ENCODE peak calls at places on chromosome 2, in eight cellular contexts. O is activated CD4-positive, CD25-positive, alpha-beta regulatory T cell; S is mammary epithelial cell; E is HTR-8/SVneo; T is activated gamma-delta T cell treated with anti-CD3 and anti-CD28 coated beads, Interleukin-2, amount 50 U/mL, for 16 hours; X is substantia nigra; C is C1 segment of cervical spinal cord; A is psoas muscle. W is an unnamed sample.

GRCh38 chr2:40511661-40512213 is 59.8 kb upstream of the SLC8A1 start:
- DNase-seq in O (no peak), S (peak), E (peak), T (no peak), X (no peak), C (no peak), A (peak), W (no peak)

GRCh38 chr2:96325038-96325883 is at the start of gene ITPRIPL1:
- DNase-seq in O (no peak), S (no peak), E (peak), T (no peak), X (no peak), C (peak), A (no peak), W (no peak)

GRCh38 chr2:98777076-98777475 is 46.1 kb upstream of the MGAT4A start:
- DNase-seq in O (no peak), S (no peak), E (no peak), T (no peak), X (no peak), C (no peak), A (no peak), W (no peak)

GRCh38 chr2:235937092-235937491 is 231.1 kb downstream of the GBX2 start:
- DNase-seq in O (no peak), S (no peak), E (no peak), T (no peak), X (no peak), C (no peak), A (no peak), W (no peak)

GRCh38 chr2:107064750-107065149 is 178.8 kb upstream of the ST6GAL2 start:
- DNase-seq in O (no peak), S (no peak), E (no peak), T (no peak), X (no peak), C (no peak), A (no peak), W (no peak)

GRCh38 chr2:236449167-236449586 is 120.4 kb upstream of the ACKR3 start:
- DNase-seq in O (no peak), S (peak), E (no peak), T (no peak), X (no peak), C (peak), A (no peak), W (no peak)

GRCh38 chr2:74617123-74617522 is 31.0 kb downstream of the M1AP start:
- DNase-seq in O (no peak), S (peak), E (no peak), T (no peak), X (no peak), C (no peak), A (no peak), W (no peak)

GRCh38 chr2:16650287-16651249 is 15.1 kb downstream of the CYRIA start:
- DNase-seq in O (no peak), S (peak), E (no peak), T (no peak), X (no peak), C (no peak), A (no peak), W (no peak)

GRCh38 chr2:202154613-202155281 is 81.7 kb downstream of the KIAA2012 start:
- DNase-seq in O (no peak), S (no peak), E (no peak), T (no peak), X (no peak), C (no peak), A (no peak), W (no peak)

GRCh38 chr2:118913131-118913804 is 28.7 kb upstream of the MARCO start:
- DNase-seq in O (no peak), S (peak), E (no peak), T (no peak), X (no peak), C (no peak), A (no peak), W (no peak)

GRCh38 chr2:128563348-128563687 is 244.7 kb upstream of the HS6ST1 start:
- DNase-seq in O (no peak), S (no peak), E (no peak), T (no peak), X (peak), C (peak), A (peak), W (peak)

GRCh38 chr2:200725620-200726019 is 86.1 kb upstream of the BZW1 start:
- DNase-seq in O (no peak), S (no peak), E (no peak), T (no peak), X (no peak), C (no peak), A (no peak), W (no peak)

GRCh38 chr2:85288244-85288725 is 39.5 kb downstream of the TGOLN2 start:
- DNase-seq in O (no peak), S (peak), E (peak), T (no peak), X (no peak), C (no peak), A (peak), W (no peak)

GRCh38 chr2:68251855-68252406 is 401 bp downstream of the PPP3R1 start:
- DNase-seq in O (peak), S (no peak), E (no peak), T (peak), X (no peak), C (no peak), A (peak), W (no peak)

GRCh38 chr2:222973733-222974132 is 78.3 kb upstream of the KCNE4 start:
- DNase-seq in O (no peak), S (no peak), E (no peak), T (no peak), X (no peak), C (no peak), A (no peak), W (no peak)

GRCh38 chr2:64943387-64944150 is 45.6 kb upstream of the SLC1A4 start:
- DNase-seq in O (no peak), S (peak), E (no peak), T (no peak), X (peak), C (peak), A (peak), W (peak)

GRCh38 chr2:200462136-200462710 is 47.6 kb downstream of the KCTD18 start:
- DNase-seq in O (no peak), S (no peak), E (no peak), T (no peak), X (no peak), C (no peak), A (no peak), W (no peak)

GRCh38 chr2:233250985-233251305 is 528 bp upstream of the ATG16L1 start:
- DNase-seq in O (no peak), S (no peak), E (no peak), T (no peak), X (no peak), C (peak), A (no peak), W (no peak)

GRCh38 chr2:31354837-31355236 is 59.7 kb downstream of the XDH start:
- DNase-seq in O (no peak), S (no peak), E (no peak), T (no peak), X (no peak), C (no peak), A (no peak), W (no peak)

GRCh38 chr2:216850665-216851327 is 9.1 kb downstream of the TNP1 start:
- DNase-seq in O (no peak), S (no peak), E (no peak), T (no peak), X (no peak), C (no peak), A (no peak), W (no peak)

GRCh38 chr2:141109633-141110032 is 1021.2 kb downstream of the LRP1B start:
- DNase-seq in O (no peak), S (no peak), E (peak), T (no peak), X (no peak), C (no peak), A (no peak), W (no peak)

GRCh38 chr2:121824264-121824663 is 68.8 kb downstream of the TSN start:
- DNase-seq in O (no peak), S (no peak), E (no peak), T (no peak), X (no peak), C (no peak), A (no peak), W (no peak)

GRCh38 chr2:28206786-28207185 is 185.9 kb upstream of the FOSL2 start:
- DNase-seq in O (no peak), S (no peak), E (no peak), T (no peak), X (no peak), C (no peak), A (no peak), W (no peak)

GRCh38 chr2:94870392-94871225 is 621 bp upstream of the TEKT4 start:
- DNase-seq in O (no peak), S (no peak), E (no peak), T (no peak), X (no peak), C (no peak), A (no peak), W (no peak)

GRCh38 chr2:200021449-200022114 is 66.2 kb downstream of the MAIP1 start:
- DNase-seq in O (no peak), S (no peak), E (no peak), T (no peak), X (no peak), C (no peak), A (no peak), W (no peak)

GRCh38 chr2:237904806-237905599 is 45.6 kb downstream of the RAMP1 start:
- DNase-seq in O (no peak), S (no peak), E (no peak), T (no peak), X (no peak), C (no peak), A (peak), W (peak)

GRCh38 chr2:102258025-102258385 is 53.4 kb upstream of the IL1RL1 start:
- DNase-seq in O (no peak), S (no peak), E (no peak), T (no peak), X (no peak), C (no peak), A (no peak), W (no peak)

GRCh38 chr2:234764378-234764777 is 187.4 kb upstream of the SH3BP4 start:
- DNase-seq in O (no peak), S (no peak), E (no peak), T (no peak), X (no peak), C (no peak), A (no peak), W (no peak)

GRCh38 chr2:80247339-80247738 is 57.2 kb downstream of the LRRTM1 start:
- DNase-seq in O (no peak), S (no peak), E (no peak), T (no peak), X (no peak), C (no peak), A (no peak), W (no peak)

GRCh38 chr2:69385443-69386151 is 1.4 kb downstream of the GFPT1 start:
- DNase-seq in O (no peak), S (peak), E (no peak), T (no peak), X (no peak), C (no peak), A (no peak), W (no peak)

GRCh38 chr2:51158236-51158635 is 126.3 kb upstream of the NRXN1 start:
- DNase-seq in O (no peak), S (no peak), E (no peak), T (no peak), X (no peak), C (peak), A (no peak), W (no peak)

GRCh38 chr2:32009479-32010256 is 1.1 kb downstream of the MEMO1 start:
- DNase-seq in O (peak), S (peak), E (no peak), T (peak), X (peak), C (peak), A (peak), W (no peak)

W was measured in ascending aorta.